ENCODE peak calls at places on chromosomes 12 and 14, in eight cellular contexts. G is cardiac muscle cell, J is cardiac fibroblast, V is ovary, S is MM.1S, W is neural progenitor cell, R is tibial artery, M is brain microvascular endothelial cell. F is an unnamed sample.

GRCh38 chr12:19850341-19851065 is 411.2 kb downstream of the AEBP2 start:
- DNase-seq in G (no peak), J (peak; percentile 12), V (no peak), S (no peak), W (no peak), R (peak; percentile 43), M (peak; percentile 70), F (no peak)

GRCh38 chr12:49309361-49309760 is 13.7 kb upstream of the TROAP start:
- DNase-seq in G (no peak), J (no peak), V (no peak), S (no peak), W (no peak), R (no peak), M (no peak), F (no peak)

GRCh38 chr12:31353730-31354708 is 28.1 kb upstream of the SINHCAF start:
- DNase-seq in G (no peak), J (no peak), V (no peak), S (no peak), W (peak; percentile 86), R (no peak), M (no peak), F (no peak)

GRCh38 chr14:21987937-21988336 is 314.3 kb upstream of the OR4E1 start:
- DNase-seq in G (peak; percentile 46), J (peak; percentile 40), V (no peak), S (peak; percentile 57), W (peak; percentile 75), R (no peak), M (peak; percentile 47), F (no peak)

GRCh38 chr14:90820958-90821357 is 4.7 kb upstream of the TTC7B start:
- DNase-seq in G (no peak), J (peak; percentile 50), V (no peak), S (peak; percentile 77), W (no peak), R (no peak), M (peak; percentile 37), F (no peak)

GRCh38 chr12:81077686-81078441 is at the start of gene ACSS3:
- DNase-seq in G (peak; percentile 84), J (peak; percentile 32), V (peak; percentile 66), S (no peak), W (peak; percentile 92), R (peak; percentile 43), M (peak; percentile 12), F (no peak)

GRCh38 chr12:24695657-24696329 is 253.1 kb downstream of the BCAT1 start:
- DNase-seq in G (no peak), J (peak; percentile 31), V (no peak), S (no peak), W (no peak), R (no peak), M (no peak), F (no peak)

GRCh38 chr14:90767899-90768298 is 48.3 kb downstream of the TTC7B start:
- DNase-seq in G (no peak), J (no peak), V (no peak), S (no peak), W (no peak), R (no peak), M (no peak), F (no peak)

GRCh38 chr12:4454315-4454860 is 8.8 kb upstream of the FGF6 start:
- DNase-seq in G (no peak), J (no peak), V (no peak), S (no peak), W (no peak), R (no peak), M (no peak), F (no peak)

GRCh38 chr12:94873368-94874085 is 130.0 kb downstream of the NDUFA12 start:
- DNase-seq in G (peak; percentile 63), J (no peak), V (peak; percentile 52), S (peak; percentile 57), W (peak; percentile 85), R (no peak), M (no peak), F (no peak)

GRCh38 chr12:14843425-14843887 is at the start of gene ART4:
- DNase-seq in G (no peak), J (no peak), V (no peak), S (no peak), W (no peak), R (peak; percentile 41), M (no peak), F (no peak)

GRCh38 chr14:51552768-51553426 is 98.8 kb upstream of the FRMD6 start:
- DNase-seq in G (peak; percentile 47), J (no peak), V (peak; percentile 25), S (no peak), W (no peak), R (no peak), M (no peak), F (no peak)

GRCh38 chr12:45893240-45893639 is 97.1 kb downstream of the SCAF11 start:
- DNase-seq in G (no peak), J (peak; percentile 40), V (no peak), S (no peak), W (peak; percentile 73), R (no peak), M (no peak), F (no peak)

GRCh38 chr12:73726881-73727280 is 810.8 kb upstream of the ATXN7L3B start:
- DNase-seq in G (no peak), J (no peak), V (no peak), S (no peak), W (no peak), R (no peak), M (no peak), F (no peak)

GRCh38 chr12:84172823-84173424 is 739.7 kb downstream of the SLC6A15 start:
- DNase-seq in G (no peak), J (no peak), V (no peak), S (no peak), W (no peak), R (no peak), M (no peak), F (no peak)

GRCh38 chr12:106137456-106138278 is 1.1 kb downstream of the NUAK1 start:
- DNase-seq in G (no peak), J (no peak), V (no peak), S (no peak), W (peak; percentile 24), R (no peak), M (no peak), F (no peak)
- H3K4me3 ChIP-seq in G (peak overlapping the region; percentile 97), J (peak overlapping the region; percentile 79), V (peak overlapping the region; percentile 86), S (peak overlapping the region; percentile 96), W (peak overlapping the region; percentile 87), R (peak overlapping the region; percentile 84), M (peak overlapping the region; percentile 80), F (no peak overlapping the region)

GRCh38 chr12:39581592-39581991 is 38.0 kb downstream of the ABCD2 start:
- DNase-seq in G (no peak), J (peak; percentile 36), V (no peak), S (no peak), W (no peak), R (no peak), M (no peak), F (no peak)

GRCh38 chr12:39586811-39587210 is 32.8 kb downstream of the ABCD2 start:
- DNase-seq in G (no peak), J (peak; percentile 51), V (no peak), S (no peak), W (no peak), R (no peak), M (no peak), F (no peak)

GRCh38 chr12:39592295-39592694 is 27.3 kb downstream of the ABCD2 start:
- DNase-seq in G (no peak), J (no peak), V (no peak), S (no peak), W (no peak), R (no peak), M (no peak), F (no peak)

DNA sequence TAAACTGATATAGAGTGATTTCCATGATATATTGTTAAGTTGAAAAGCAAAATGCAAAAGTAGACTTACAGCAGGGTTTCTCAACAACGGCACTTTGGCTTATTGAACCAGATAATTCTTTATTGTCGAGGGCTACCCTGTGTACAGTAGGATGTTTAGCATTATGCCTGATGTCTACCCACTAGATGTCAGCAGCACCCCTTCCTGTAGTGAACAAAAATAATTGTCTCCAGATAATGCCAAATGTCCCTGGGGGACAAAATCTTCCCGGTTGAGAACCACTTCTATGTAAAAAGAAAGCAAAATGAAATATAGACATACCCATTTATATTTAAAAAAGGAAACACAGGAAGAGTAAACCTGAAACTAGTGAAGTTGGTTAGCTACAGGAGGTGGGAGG is 32.4 kb downstream of the ABCD2 start:
- DNase-seq in G (no peak), J (peak; percentile 52), V (no peak), S (peak; percentile 43), W (no peak), R (no peak), M (peak; percentile 16), F (peak; percentile 7)
- TF ChIP-seq CTCF in G (peak; percentile 12), J (peak; percentile 42), V (no peak), S (peak; percentile 63), W (peak; percentile 32), R (no peak), M (peak; percentile 61), F (peak; percentile 52)

DNA sequence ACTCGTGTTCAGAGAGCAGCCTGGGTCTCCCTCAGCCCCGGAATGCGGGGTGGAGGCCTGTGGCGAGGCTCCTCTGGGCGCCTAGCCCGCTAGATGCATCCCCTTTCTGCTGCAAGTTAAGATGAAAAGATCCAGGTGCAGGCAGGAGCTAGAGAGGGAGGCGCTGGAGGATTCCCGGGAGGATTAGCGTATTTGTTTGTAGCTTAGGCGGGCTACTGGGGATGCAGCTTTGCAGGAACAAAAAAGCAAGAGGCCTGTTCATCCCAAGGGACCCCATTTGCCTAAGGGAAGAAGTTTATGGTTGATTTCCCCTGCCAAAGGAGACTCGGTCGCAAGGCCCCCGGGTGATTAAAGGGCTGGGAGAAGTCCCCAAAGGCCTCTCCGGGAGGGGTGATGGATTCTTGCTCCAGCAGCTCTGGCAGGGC is 818 bp downstream of the CCDC177 start:
- DNase-seq in G (peak; percentile 10), J (no peak), V (no peak), S (no peak), W (peak; percentile 95), R (no peak), M (no peak), F (no peak)
- H3K4me3 ChIP-seq in G (no peak overlapping the region), J (no peak overlapping the region), V (no peak overlapping the region), S (no peak overlapping the region), W (peak overlapping the region; percentile 65), R (peak overlapping the region; percentile 39), M (no peak overlapping the region), F (no peak overlapping the region)

DNA sequence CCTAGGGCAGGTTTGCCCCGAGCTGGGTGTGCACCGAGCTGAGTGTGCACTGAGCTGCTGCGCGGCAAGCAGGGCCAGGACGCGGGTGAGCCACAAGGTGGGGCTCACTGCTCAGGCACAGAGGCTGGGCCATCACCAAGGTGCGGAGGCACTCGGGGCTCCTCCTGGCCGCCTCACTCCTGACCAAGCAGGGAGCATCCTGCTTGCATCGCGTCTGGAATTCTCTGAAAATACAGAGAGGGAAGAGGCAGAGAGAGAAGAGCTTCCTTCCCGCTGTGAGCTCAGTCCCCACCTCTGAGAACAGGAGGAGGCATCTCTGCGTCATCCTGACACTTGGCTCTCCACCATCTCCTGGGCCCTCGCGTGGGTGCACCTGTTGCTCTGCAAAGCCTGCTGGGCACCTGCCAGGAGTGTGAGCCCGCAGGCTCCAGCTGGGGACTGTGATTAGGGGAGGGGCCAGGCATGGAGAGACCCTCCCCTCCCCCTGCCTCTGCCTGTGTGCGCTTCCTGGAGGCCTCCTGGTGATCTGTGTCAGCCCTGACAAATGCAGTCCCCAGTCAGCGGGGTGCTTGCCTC is 116.3 kb downstream of the GLT1D1 start:
- DNase-seq in G (peak; percentile 67), J (no peak), V (no peak), S (no peak), W (peak; percentile 88), R (no peak), M (peak; percentile 11), F (no peak)
- TF ChIP-seq CTCF in G (no peak), J (no peak), V (no peak), S (peak; percentile 20), W (peak; percentile 75), R (no peak), M (peak; percentile 61), F (peak; percentile 68)